ENCODE peak calls at places on chromosome 1, in nine cellular contexts. One of them, this sample, is unnamed.

GRCh38 chr1:22801753-22802152 is 91.1 kb downstream of the EPHB2 start:
- DNase-seq in fibroblast of lung: no peak
- DNase-seq in GM12878: no peak
- DNase-seq in endothelial cell of umbilical vein: no peak
- DNase-seq in HCT116: no peak
- DNase-seq in GM23338: peak
- DNase-seq in neural progenitor cell: peak
- DNase-seq in PC-3: no peak
- DNase-seq in astrocyte: no peak
- DNase-seq in this sample: no peak

GRCh38 chr1:229192851-229193250 is 78.1 kb upstream of the RAB4A start:
- DNase-seq in fibroblast of lung: no peak
- DNase-seq in GM12878: no peak
- DNase-seq in endothelial cell of umbilical vein: no peak
- DNase-seq in HCT116: no peak
- DNase-seq in GM23338: no peak
- DNase-seq in neural progenitor cell: no peak
- DNase-seq in PC-3: no peak
- DNase-seq in astrocyte: no peak
- DNase-seq in this sample: no peak

GRCh38 chr1:205680073-205680851 is at the start of gene SLC45A3:
- DNase-seq in fibroblast of lung: no peak
- DNase-seq in GM12878: no peak
- DNase-seq in endothelial cell of umbilical vein: no peak
- DNase-seq in HCT116: no peak
- DNase-seq in GM23338: peak
- DNase-seq in neural progenitor cell: peak
- DNase-seq in PC-3: peak
- DNase-seq in astrocyte: no peak
- DNase-seq in this sample: peak

GRCh38 chr1:218865591-218865990 is 308.1 kb upstream of the LYPLAL1 start:
- DNase-seq in fibroblast of lung: peak
- DNase-seq in GM12878: no peak
- DNase-seq in endothelial cell of umbilical vein: peak
- DNase-seq in HCT116: no peak
- DNase-seq in GM23338: no peak
- DNase-seq in neural progenitor cell: no peak
- DNase-seq in PC-3: peak
- DNase-seq in astrocyte: peak
- DNase-seq in this sample: peak

GRCh38 chr1:56435434-56436337 is 143.7 kb downstream of the PLPP3 start:
- DNase-seq in fibroblast of lung: no peak
- DNase-seq in GM12878: no peak
- DNase-seq in endothelial cell of umbilical vein: no peak
- DNase-seq in HCT116: no peak
- DNase-seq in GM23338: peak
- DNase-seq in neural progenitor cell: peak
- DNase-seq in PC-3: no peak
- DNase-seq in astrocyte: no peak
- DNase-seq in this sample: no peak

GRCh38 chr1:224183591-224184312 is 712 bp downstream of the DEGS1 start:
- DNase-seq in fibroblast of lung: peak
- DNase-seq in GM12878: no peak
- DNase-seq in endothelial cell of umbilical vein: peak
- DNase-seq in HCT116: no peak
- DNase-seq in GM23338: peak
- DNase-seq in neural progenitor cell: peak
- DNase-seq in PC-3: peak
- DNase-seq in astrocyte: peak
- DNase-seq in this sample: peak

GRCh38 chr1:206590025-206590834 is 22.0 kb downstream of the EIF2D start:
- DNase-seq in fibroblast of lung: peak
- DNase-seq in GM12878: no peak
- DNase-seq in endothelial cell of umbilical vein: no peak
- DNase-seq in HCT116: peak
- DNase-seq in GM23338: peak
- DNase-seq in neural progenitor cell: peak
- DNase-seq in PC-3: peak
- DNase-seq in astrocyte: peak
- DNase-seq in this sample: no peak

GRCh38 chr1:84387480-84388163 is 10.7 kb upstream of the DNASE2B start:
- DNase-seq in fibroblast of lung: no peak
- DNase-seq in GM12878: no peak
- DNase-seq in endothelial cell of umbilical vein: no peak
- DNase-seq in HCT116: no peak
- DNase-seq in GM23338: peak
- DNase-seq in neural progenitor cell: no peak
- DNase-seq in PC-3: peak
- DNase-seq in astrocyte: no peak
- DNase-seq in this sample: no peak

GRCh38 chr1:70084314-70084915 is 121.0 kb downstream of the LRRC40 start:
- DNase-seq in fibroblast of lung: peak
- DNase-seq in GM12878: no peak
- DNase-seq in endothelial cell of umbilical vein: no peak
- DNase-seq in HCT116: no peak
- DNase-seq in GM23338: no peak
- DNase-seq in neural progenitor cell: no peak
- DNase-seq in PC-3: peak
- DNase-seq in astrocyte: peak
- DNase-seq in this sample: no peak

GRCh38 chr1:24957016-24957807 is 27.1 kb upstream of the RUNX3 start:
- DNase-seq in fibroblast of lung: no peak
- DNase-seq in GM12878: no peak
- DNase-seq in endothelial cell of umbilical vein: no peak
- DNase-seq in HCT116: no peak
- DNase-seq in GM23338: no peak
- DNase-seq in neural progenitor cell: no peak
- DNase-seq in PC-3: no peak
- DNase-seq in astrocyte: no peak
- DNase-seq in this sample: no peak

GRCh38 chr1:204370176-204370575 is 10.4 kb upstream of the PLEKHA6 start:
- DNase-seq in fibroblast of lung: no peak
- DNase-seq in GM12878: no peak
- DNase-seq in endothelial cell of umbilical vein: no peak
- DNase-seq in HCT116: no peak
- DNase-seq in GM23338: no peak
- DNase-seq in neural progenitor cell: no peak
- DNase-seq in PC-3: no peak
- DNase-seq in astrocyte: no peak
- DNase-seq in this sample: no peak

GRCh38 chr1:39695011-39695410 is 3.8 kb upstream of the HPCAL4 start:
- DNase-seq in fibroblast of lung: peak
- DNase-seq in GM12878: no peak
- DNase-seq in endothelial cell of umbilical vein: no peak
- DNase-seq in HCT116: no peak
- DNase-seq in GM23338: peak
- DNase-seq in neural progenitor cell: no peak
- DNase-seq in PC-3: no peak
- DNase-seq in astrocyte: no peak
- DNase-seq in this sample: no peak
- TF ChIP-seq EZH2 in fibroblast of lung: no peak
- TF ChIP-seq EZH2 in GM12878: no peak
- TF ChIP-seq EZH2 in endothelial cell of umbilical vein: no peak
- TF ChIP-seq EZH2 in HCT116: no peak
- TF ChIP-seq EZH2 in GM23338: no peak
- TF ChIP-seq EZH2 in neural progenitor cell: no peak
- TF ChIP-seq EZH2 in PC-3: no peak
- TF ChIP-seq EZH2 in astrocyte: no peak
- TF ChIP-seq EZH2 in this sample: no peak

GRCh38 chr1:10899490-10900264 is 103.2 kb upstream of the CASZ1 start:
- DNase-seq in fibroblast of lung: no peak
- DNase-seq in GM12878: no peak
- DNase-seq in endothelial cell of umbilical vein: no peak
- DNase-seq in HCT116: no peak
- DNase-seq in GM23338: no peak
- DNase-seq in neural progenitor cell: no peak
- DNase-seq in PC-3: peak
- DNase-seq in astrocyte: no peak
- DNase-seq in this sample: peak

GRCh38 chr1:10901091-10901893 is 104.8 kb upstream of the CASZ1 start:
- DNase-seq in fibroblast of lung: peak
- DNase-seq in GM12878: no peak
- DNase-seq in endothelial cell of umbilical vein: no peak
- DNase-seq in HCT116: no peak
- DNase-seq in GM23338: no peak
- DNase-seq in neural progenitor cell: no peak
- DNase-seq in PC-3: peak
- DNase-seq in astrocyte: peak
- DNase-seq in this sample: peak

GRCh38 chr1:10898921-10899320 is 102.5 kb upstream of the CASZ1 start:
- DNase-seq in fibroblast of lung: no peak
- DNase-seq in GM12878: no peak
- DNase-seq in endothelial cell of umbilical vein: no peak
- DNase-seq in HCT116: no peak
- DNase-seq in GM23338: no peak
- DNase-seq in neural progenitor cell: no peak
- DNase-seq in PC-3: no peak
- DNase-seq in astrocyte: no peak
- DNase-seq in this sample: no peak

GRCh38 chr1:10900691-10901090 is 104.2 kb upstream of the CASZ1 start:
- DNase-seq in fibroblast of lung: peak
- DNase-seq in GM12878: no peak
- DNase-seq in endothelial cell of umbilical vein: no peak
- DNase-seq in HCT116: no peak
- DNase-seq in GM23338: peak
- DNase-seq in neural progenitor cell: no peak
- DNase-seq in PC-3: peak
- DNase-seq in astrocyte: no peak
- DNase-seq in this sample: peak

GRCh38 chr1:10900265-10900651 is 103.8 kb upstream of the CASZ1 start:
- DNase-seq in fibroblast of lung: no peak
- DNase-seq in GM12878: no peak
- DNase-seq in endothelial cell of umbilical vein: no peak
- DNase-seq in HCT116: no peak
- DNase-seq in GM23338: no peak
- DNase-seq in neural progenitor cell: no peak
- DNase-seq in PC-3: peak
- DNase-seq in astrocyte: no peak
- DNase-seq in this sample: no peak
- H3K4me3 ChIP-seq in fibroblast of lung: no peak
- H3K4me3 ChIP-seq in GM12878: no peak
- H3K4me3 ChIP-seq in endothelial cell of umbilical vein: no peak
- H3K4me3 ChIP-seq in HCT116: peak
- H3K4me3 ChIP-seq in GM23338: peak
- H3K4me3 ChIP-seq in neural progenitor cell: no peak
- H3K4me3 ChIP-seq in PC-3: peak
- H3K4me3 ChIP-seq in astrocyte: no peak
- H3K4me3 ChIP-seq in this sample: no peak

GRCh38 chr1:246302671-246303317 is 204.3 kb downstream of the SMYD3 start:
- DNase-seq in fibroblast of lung: peak
- DNase-seq in GM12878: no peak
- DNase-seq in endothelial cell of umbilical vein: no peak
- DNase-seq in HCT116: no peak
- DNase-seq in GM23338: no peak
- DNase-seq in neural progenitor cell: peak
- DNase-seq in PC-3: peak
- DNase-seq in astrocyte: peak
- DNase-seq in this sample: no peak

GRCh38 chr1:246304468-246305259 is 202.4 kb downstream of the SMYD3 start:
- DNase-seq in fibroblast of lung: no peak
- DNase-seq in GM12878: no peak
- DNase-seq in endothelial cell of umbilical vein: no peak
- DNase-seq in HCT116: no peak
- DNase-seq in GM23338: no peak
- DNase-seq in neural progenitor cell: no peak
- DNase-seq in PC-3: no peak
- DNase-seq in astrocyte: no peak
- DNase-seq in this sample: no peak

GRCh38 chr1:246309247-246309884 is 197.7 kb downstream of the SMYD3 start:
- DNase-seq in fibroblast of lung: no peak
- DNase-seq in GM12878: no peak
- DNase-seq in endothelial cell of umbilical vein: no peak
- DNase-seq in HCT116: no peak
- DNase-seq in GM23338: no peak
- DNase-seq in neural progenitor cell: no peak
- DNase-seq in PC-3: no peak
- DNase-seq in astrocyte: no peak
- DNase-seq in this sample: no peak

GRCh38 chr1:246308533-246309075 is 198.5 kb downstream of the SMYD3 start:
- DNase-seq in fibroblast of lung: no peak
- DNase-seq in GM12878: no peak
- DNase-seq in endothelial cell of umbilical vein: no peak
- DNase-seq in HCT116: no peak
- DNase-seq in GM23338: no peak
- DNase-seq in neural progenitor cell: no peak
- DNase-seq in PC-3: no peak
- DNase-seq in astrocyte: no peak
- DNase-seq in this sample: no peak

DNA sequence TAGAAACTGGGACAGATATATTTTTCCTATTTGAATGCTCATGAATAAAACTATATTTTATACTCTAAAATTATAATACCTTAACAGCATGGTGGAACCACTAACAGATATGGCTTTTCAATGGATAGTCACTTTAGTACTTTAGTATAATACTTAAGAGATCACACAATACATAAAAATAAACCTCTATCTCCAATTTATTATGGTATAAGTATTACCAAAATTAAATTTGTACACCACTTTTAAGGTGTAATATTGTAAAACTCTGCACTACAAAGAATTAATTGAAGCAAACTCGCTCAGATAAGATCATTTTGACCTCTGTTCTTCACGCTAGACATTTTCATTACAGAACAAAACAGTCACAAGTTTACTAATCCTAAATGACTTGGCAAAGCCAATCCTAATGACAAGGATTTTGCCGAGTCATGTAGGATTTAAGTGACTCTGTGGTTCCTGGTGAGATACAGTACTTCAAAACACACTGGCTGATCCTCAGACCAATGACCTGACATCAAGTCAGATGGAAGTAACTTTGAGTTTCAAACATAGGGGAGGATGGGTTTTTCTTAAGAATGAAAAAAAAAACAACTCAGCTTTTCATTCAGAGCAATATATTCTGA is 200.6 kb downstream of the SMYD3 start:
- DNase-seq in fibroblast of lung: peak
- DNase-seq in GM12878: no peak
- DNase-seq in endothelial cell of umbilical vein: no peak
- DNase-seq in HCT116: no peak
- DNase-seq in GM23338: peak
- DNase-seq in neural progenitor cell: peak
- DNase-seq in PC-3: no peak
- DNase-seq in astrocyte: no peak
- DNase-seq in this sample: no peak
- H2AFZ ChIP-seq in fibroblast of lung: no peak
- H2AFZ ChIP-seq in GM12878: no peak
- H2AFZ ChIP-seq in endothelial cell of umbilical vein: no peak
- H2AFZ ChIP-seq in HCT116: no peak
- H2AFZ ChIP-seq in GM23338: no peak
- H2AFZ ChIP-seq in neural progenitor cell: no peak
- H2AFZ ChIP-seq in PC-3: no peak
- H2AFZ ChIP-seq in astrocyte: no peak
- H2AFZ ChIP-seq in this sample: no peak

DNA sequence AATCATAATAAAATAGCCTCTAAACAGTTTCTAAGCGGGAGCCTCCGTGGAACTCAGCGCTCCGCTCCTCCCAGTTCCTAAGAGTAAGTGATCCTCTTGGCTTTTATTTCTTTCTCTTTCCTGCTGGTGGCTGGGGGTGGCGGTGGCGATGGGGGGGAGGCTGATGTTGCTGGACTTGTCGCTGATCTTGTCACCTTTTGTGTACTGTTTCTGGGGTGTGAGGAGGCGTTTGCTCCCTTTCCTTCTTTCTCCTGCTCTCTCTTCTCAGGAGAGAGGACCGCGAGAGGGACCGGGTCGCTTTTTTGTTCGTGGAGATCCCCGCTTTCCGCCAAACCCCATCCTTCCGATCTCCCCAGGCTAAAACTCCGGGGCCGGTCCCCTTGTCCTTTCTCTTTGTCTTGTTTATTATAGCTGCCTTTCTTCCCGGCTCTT is 882 bp downstream of the PROX1 start:
- DNase-seq in fibroblast of lung: no peak
- DNase-seq in GM12878: no peak
- DNase-seq in endothelial cell of umbilical vein: no peak
- DNase-seq in HCT116: no peak
- DNase-seq in GM23338: peak
- DNase-seq in neural progenitor cell: no peak
- DNase-seq in PC-3: no peak
- DNase-seq in astrocyte: no peak
- DNase-seq in this sample: peak
- TF ChIP-seq EZH2 in fibroblast of lung: no peak
- TF ChIP-seq EZH2 in GM12878: no peak
- TF ChIP-seq EZH2 in endothelial cell of umbilical vein: no peak
- TF ChIP-seq EZH2 in HCT116: no peak
- TF ChIP-seq EZH2 in GM23338: no peak
- TF ChIP-seq EZH2 in neural progenitor cell: no peak
- TF ChIP-seq EZH2 in PC-3: peak
- TF ChIP-seq EZH2 in astrocyte: no peak
- TF ChIP-seq EZH2 in this sample: no peak

This sample was measured in hepatocyte.